ENCODE peak calls at places on chromosomes 16 and 17, in ten cellular contexts. H, K, A, D, U, V, G, R, Q and P are unnamed samples.

GRCh38 chr17:3335876-3336275 is 37.7 kb upstream of the OR3A1 start:
- DNase-seq in R (no peak), V (no peak), G (no peak), U (no peak), Q (no peak), D (no peak), A (peak), K (no peak), H (no peak), P (no peak)

GRCh38 chr16:69270395-69270794 is 40.8 kb upstream of the VPS4A start:
- DNase-seq in V (no peak), U (no peak), H (no peak), D (no peak), K (no peak), A (no peak), R (peak), Q (no peak), G (no peak), P (no peak)

GRCh38 chr16:4375717-4376116 is 4.1 kb downstream of the VASN start:
- DNase-seq in D (no peak), V (no peak), U (no peak), K (peak), A (no peak), Q (no peak), H (no peak), G (no peak), R (no peak), P (no peak)

GRCh38 chr16:2528161-2529060 is 2.8 kb downstream of the CEMP1 start:
- DNase-seq in A (no peak), Q (no peak), U (no peak), H (no peak), V (no peak), R (no peak), D (no peak), G (peak), K (no peak), P (no peak)

GRCh38 chr17:46013502-46014165 is 14.6 kb downstream of the STH start:
- DNase-seq in Q (no peak), V (no peak), R (peak), K (peak), A (no peak), D (no peak), G (peak), U (no peak), H (no peak), P (no peak)

GRCh38 chr16:81700071-81700779 is 78.9 kb upstream of the PLCG2 start:
- DNase-seq in U (no peak), A (no peak), V (no peak), D (no peak), K (no peak), Q (no peak), H (peak), R (no peak), G (no peak), P (peak)

GRCh38 chr17:17757391-17757791 is 76.1 kb downstream of the RAI1 start:
- DNase-seq in R (no peak), V (no peak), H (no peak), D (no peak), K (no peak), U (no peak), Q (no peak), A (no peak), G (peak), P (peak)

GRCh38 chr17:42182927-42183734 is 2.1 kb downstream of the HCRT start:
- DNase-seq in K (peak), R (peak), U (no peak), H (no peak), D (no peak), G (no peak), A (no peak), V (no peak), Q (no peak), P (no peak)

GRCh38 chr17:53058031-53058430 is 764.7 kb upstream of the KIF2B start:
- DNase-seq in G (no peak), H (no peak), V (no peak), A (no peak), D (no peak), Q (no peak), U (no peak), R (no peak), K (no peak), P (no peak)

DNA sequence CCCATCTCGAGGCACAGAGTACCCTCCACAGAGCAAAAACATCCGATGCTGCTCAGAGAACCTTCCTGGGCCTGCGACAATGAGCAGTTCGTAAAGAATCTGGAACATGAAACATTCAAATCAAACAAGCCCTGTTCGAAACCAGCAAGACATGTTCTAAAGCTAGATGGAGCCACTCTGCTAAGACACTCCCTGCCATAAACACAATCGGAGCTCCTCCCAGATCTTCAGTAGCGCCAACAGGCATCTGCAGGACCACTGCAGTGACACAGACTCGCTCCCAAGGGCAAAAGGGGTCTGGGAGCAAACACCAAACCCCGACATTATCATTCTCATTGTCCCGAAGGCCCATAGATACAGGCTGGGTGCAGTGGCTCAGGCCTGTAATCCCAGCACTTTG is 108.7 kb downstream of the ZFHX3 start:
- DNase-seq in K (peak), R (peak), H (no peak), U (peak), D (no peak), Q (peak), A (no peak), G (peak), V (no peak), P (no peak)
- H3K27ac ChIP-seq in K (peak), R (peak), H (no peak), U (peak), D (peak), Q (peak), A (no peak), G (peak), V (no peak), P (peak)

GRCh38 chr16:88466175-88466862 is 13.2 kb downstream of the ZFPM1 start:
- DNase-seq in V (no peak), D (no peak), K (no peak), H (no peak), R (no peak), U (no peak), G (no peak), Q (no peak), A (no peak), P (no peak)
- H3K27ac ChIP-seq in V (peak), D (no peak), K (no peak), H (no peak), R (no peak), U (peak), G (peak), Q (no peak), A (no peak), P (no peak)

DNA sequence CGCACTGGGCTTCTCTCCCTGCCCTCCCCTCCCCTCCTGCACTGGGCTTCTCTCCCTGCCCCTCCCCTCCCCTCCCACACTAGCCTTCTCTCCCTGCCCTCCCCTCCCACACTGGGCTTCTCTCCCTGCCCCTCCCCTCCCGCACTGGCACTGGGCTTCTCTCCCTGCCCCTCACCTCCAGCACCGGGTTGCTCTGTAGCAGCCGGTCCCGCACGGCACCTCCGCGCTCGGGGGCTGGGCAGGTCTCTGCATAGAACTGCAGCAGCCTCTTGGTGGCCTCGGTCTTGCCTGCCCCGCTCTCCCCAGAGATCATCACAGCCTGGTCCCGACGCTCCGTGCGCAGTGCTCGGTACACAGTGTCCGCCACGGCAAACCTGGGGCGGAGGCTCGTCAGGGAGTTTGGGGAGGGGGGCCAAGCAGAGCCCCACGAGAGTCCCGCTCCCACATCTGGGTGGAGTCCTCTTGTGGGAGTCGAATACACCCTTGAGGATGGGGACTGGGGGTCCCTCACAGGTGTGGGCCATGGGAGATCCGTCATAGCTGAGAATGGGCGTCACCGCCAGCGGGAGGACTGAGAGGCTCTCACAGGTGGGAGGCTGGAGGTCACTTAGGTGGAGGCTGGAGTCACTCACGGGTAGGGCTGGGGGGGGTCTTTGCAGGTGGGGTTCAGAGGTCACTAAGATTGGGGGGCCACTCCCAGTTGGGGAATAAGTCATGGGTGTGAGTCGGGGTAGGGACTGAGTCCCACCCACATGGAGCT is 9.6 kb downstream of the MYO1C start:
- DNase-seq in U (peak), R (peak), V (no peak), G (peak), K (no peak), Q (no peak), A (peak), H (no peak), D (no peak), P (peak)
- H3K27ac ChIP-seq in U (no peak), R (no peak), V (no peak), G (no peak), K (no peak), Q (no peak), A (no peak), H (no peak), D (peak), P (peak)

GRCh38 chr16:89475144-89475543 is 15.2 kb downstream of the ANKRD11 start:
- DNase-seq in V (no peak), H (no peak), Q (no peak), K (no peak), R (no peak), A (peak), U (no peak), G (no peak), D (no peak), P (no peak)
- H3K27ac ChIP-seq in V (no peak), H (no peak), Q (no peak), K (peak), R (peak), A (no peak), U (no peak), G (no peak), D (no peak), P (no peak)

GRCh38 chr17:57533684-57534305 is 211.3 kb downstream of the CCDC182 start:
- DNase-seq in V (no peak), G (no peak), Q (no peak), K (no peak), D (no peak), R (no peak), A (no peak), U (no peak), H (no peak), P (no peak)

GRCh38 chr17:57532966-57533365 is 212.1 kb downstream of the CCDC182 start:
- DNase-seq in G (no peak), V (no peak), D (no peak), K (no peak), H (no peak), R (no peak), A (no peak), Q (no peak), U (no peak), P (no peak)

GRCh38 chr17:57531648-57532486 is 213.2 kb downstream of the CCDC182 start:
- DNase-seq in V (no peak), K (no peak), Q (no peak), H (no peak), R (no peak), A (no peak), U (no peak), D (no peak), G (no peak), P (no peak)

GRCh38 chr17:57531078-57531477 is 214.0 kb downstream of the CCDC182 start:
- DNase-seq in H (no peak), A (no peak), G (no peak), V (no peak), Q (no peak), D (no peak), R (no peak), U (no peak), K (no peak), P (no peak)

DNA sequence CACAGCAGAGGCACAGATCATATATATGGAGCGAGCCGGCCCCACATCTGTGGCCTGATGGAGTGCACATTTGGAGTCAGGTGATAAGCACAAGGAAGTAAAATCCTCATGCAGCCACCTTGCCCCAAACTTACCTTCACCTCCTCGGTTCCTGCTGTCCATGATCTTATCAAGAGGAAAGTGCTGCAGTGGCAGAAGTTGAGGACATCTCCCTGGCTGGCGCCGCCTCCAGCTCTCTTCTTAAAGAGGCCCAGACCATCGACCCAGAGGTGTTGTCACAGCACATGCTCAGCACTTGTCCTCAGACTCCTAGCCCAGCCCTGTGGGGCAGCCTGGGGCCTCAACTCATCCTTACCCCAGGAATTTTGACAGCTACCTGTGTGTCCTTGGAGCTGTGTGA is 212.5 kb downstream of the CCDC182 start:
- DNase-seq in V (no peak), R (no peak), H (no peak), G (no peak), U (no peak), K (no peak), Q (no peak), D (no peak), A (no peak), P (no peak)
- H3K27ac ChIP-seq in V (no peak), R (no peak), H (no peak), G (peak), U (no peak), K (no peak), Q (no peak), D (no peak), A (no peak), P (no peak)

GRCh38 chr16:1098266-1098991 is 2.4 kb upstream of the C1QTNF8 start:
- DNase-seq in G (no peak), R (no peak), A (no peak), K (no peak), Q (no peak), V (no peak), D (no peak), H (no peak), U (no peak), P (peak)

GRCh38 chr16:1099224-1100083 is 3.4 kb upstream of the C1QTNF8 start:
- DNase-seq in K (no peak), R (no peak), U (no peak), D (no peak), H (no peak), Q (no peak), V (no peak), G (no peak), A (no peak), P (no peak)

GRCh38 chr16:1096164-1097082 is at the start of gene C1QTNF8:
- DNase-seq in U (no peak), D (no peak), H (no peak), R (no peak), G (no peak), K (no peak), A (no peak), V (no peak), Q (no peak), P (peak)

GRCh38 chr16:1097156-1097555 is 1.1 kb upstream of the C1QTNF8 start:
- DNase-seq in R (no peak), K (no peak), Q (no peak), H (no peak), A (no peak), V (no peak), G (no peak), U (no peak), D (no peak), P (peak)

DNA sequence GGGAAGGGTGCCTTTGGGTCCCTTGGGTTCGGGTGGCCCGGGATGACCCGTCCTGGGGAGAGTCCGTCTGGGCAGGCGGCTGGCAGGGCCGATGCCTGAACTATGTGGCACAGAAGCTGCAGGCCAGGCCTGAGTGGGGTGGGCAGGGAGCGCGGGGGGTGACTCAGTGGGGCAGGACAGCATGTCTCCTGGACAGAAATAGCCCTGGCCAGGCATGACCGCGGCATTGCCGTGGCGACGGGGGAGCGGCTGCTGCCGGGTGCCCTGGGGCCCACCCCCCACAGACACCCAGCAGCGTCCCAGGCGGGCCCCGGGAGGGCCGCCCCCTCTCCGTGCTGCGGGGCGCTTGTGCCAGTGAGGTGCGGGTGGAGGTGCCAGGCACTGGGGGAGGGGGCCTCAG is 1.8 kb upstream of the C1QTNF8 start:
- DNase-seq in D (no peak), H (no peak), R (no peak), G (no peak), V (no peak), A (no peak), U (peak), Q (peak), K (peak), P (no peak)
- H3K27ac ChIP-seq in D (no peak), H (no peak), R (no peak), G (no peak), V (no peak), A (no peak), U (peak), Q (peak), K (no peak), P (no peak)

GRCh38 chr17:50514936-50515702 is 6.9 kb downstream of the MYCBPAP start:
- DNase-seq in A (peak), D (no peak), R (no peak), V (no peak), U (no peak), K (peak), G (peak), H (no peak), Q (no peak), P (no peak)
- H3K27ac ChIP-seq in A (no peak), D (no peak), R (no peak), V (no peak), U (no peak), K (no peak), G (no peak), H (no peak), Q (no peak), P (no peak)

GRCh38 chr17:82913304-82914043 is 73.7 kb upstream of the ZNF750 start:
- DNase-seq in U (no peak), R (no peak), D (no peak), G (no peak), K (no peak), H (no peak), V (no peak), A (no peak), Q (peak), P (peak)
- H3K27ac ChIP-seq in U (no peak), R (no peak), D (no peak), G (no peak), K (no peak), H (no peak), V (no peak), A (no peak), Q (peak), P (no peak)